ENCODE peak calls at places on chromosomes 11 and 22, in six cellular contexts. D, U, S, I, N and P are unnamed samples.

GRCh38 chr11:67357831-67358555 is 4.6 kb upstream of the POLD4 start:
- DNase-seq in D (no peak), U (no peak), S (no peak), I (no peak), N (no peak), P (no peak)

GRCh38 chr22:35531695-35532094 is 8.9 kb upstream of the RASD2 start:
- DNase-seq in D (no peak), U (no peak), S (no peak), I (no peak), N (no peak), P (no peak)

GRCh38 chr11:69605737-69606526 is 35.0 kb upstream of the CCND1 start:
- DNase-seq in D (no peak), U (no peak), S (no peak), I (no peak), N (peak; percentile 21), P (no peak)

GRCh38 chr22:19720999-19721485 is 2.3 kb upstream of the GP1BB start:
- DNase-seq in D (no peak), U (no peak), S (no peak), I (no peak), N (no peak), P (no peak)

GRCh38 chr11:73192272-73192671 is 25.8 kb upstream of the P2RY2 start:
- DNase-seq in D (no peak), U (no peak), S (no peak), I (no peak), N (no peak), P (no peak)

GRCh38 chr11:33725496-33725895 is 10.7 kb downstream of the CD59 start:
- DNase-seq in D (no peak), U (no peak), S (no peak), I (no peak), N (no peak), P (no peak)

GRCh38 chr11:34757026-34757451 is 136.1 kb downstream of the EHF start:
- DNase-seq in D (no peak), U (no peak), S (no peak), I (no peak), N (no peak), P (no peak)

GRCh38 chr11:499201-500076 is 7.6 kb downstream of the RNH1 start:
- DNase-seq in D (no peak), U (no peak), S (no peak), I (no peak), N (no peak), P (no peak)

GRCh38 chr11:130562549-130562948 is 114.1 kb downstream of the ADAMTS15 start:
- DNase-seq in D (no peak), U (no peak), S (no peak), I (no peak), N (no peak), P (no peak)

GRCh38 chr11:29009426-29009825 is 901.2 kb downstream of the METTL15 start:
- DNase-seq in D (no peak), U (no peak), S (no peak), I (no peak), N (no peak), P (no peak)

GRCh38 chr11:63680842-63681207 is 475 bp upstream of the RTN3 start:
- DNase-seq in D (no peak), U (no peak), S (peak; percentile 41), I (no peak), N (no peak), P (no peak)

GRCh38 chr22:50525991-50526848 is 822 bp upstream of the SCO2 start:
- DNase-seq in D (no peak), U (no peak), S (peak; percentile 73), I (peak; percentile 85), N (peak; percentile 44), P (peak; percentile 84)

GRCh38 chr11:85898456-85898855 is 43.3 kb downstream of the CCDC83 start:
- DNase-seq in D (no peak), U (no peak), S (no peak), I (no peak), N (no peak), P (no peak)

GRCh38 chr11:85896871-85897270 is 41.7 kb downstream of the CCDC83 start:
- DNase-seq in D (no peak), U (no peak), S (no peak), I (no peak), N (no peak), P (no peak)

GRCh38 chr11:85903406-85903805 is 48.2 kb downstream of the CCDC83 start:
- DNase-seq in D (no peak), U (no peak), S (no peak), I (no peak), N (no peak), P (no peak)

GRCh38 chr11:85903811-85904210 is 48.6 kb downstream of the CCDC83 start:
- DNase-seq in D (no peak), U (no peak), S (no peak), I (no peak), N (no peak), P (no peak)

DNA sequence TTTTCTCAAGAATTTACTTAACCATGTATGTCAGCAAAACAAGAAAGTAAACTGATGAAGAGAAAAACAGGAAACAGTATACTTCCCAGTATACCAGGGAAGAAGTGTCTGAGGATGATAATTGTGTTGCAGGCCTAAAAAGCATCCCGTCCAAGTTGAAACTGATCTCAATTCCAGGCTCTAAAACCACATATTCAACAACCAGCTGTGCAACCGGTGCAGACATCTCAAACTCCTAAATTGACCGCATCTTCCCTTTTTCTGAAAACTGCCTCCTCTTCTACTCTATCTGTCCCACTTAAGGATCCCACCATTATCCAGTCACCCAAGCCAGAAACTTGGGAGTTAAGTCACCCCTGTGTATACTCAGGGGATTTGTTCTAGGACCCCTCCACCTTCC is 47.2 kb downstream of the CCDC83 start:
- DNase-seq in D (no peak), U (no peak), S (no peak), I (no peak), N (no peak), P (no peak)
- TF ChIP-seq POLR2AphosphoS5 in D (no peak), U (no peak), S (no peak), I (no peak), N (no peak), P (no peak)

GRCh38 chr11:24198458-24198857 is 298.4 kb upstream of the LUZP2 start:
- DNase-seq in D (no peak), U (no peak), S (peak; percentile 1), I (no peak), N (no peak), P (no peak)
- TF ChIP-seq TAF1 in D (no peak), U (no peak), S (no peak), I (no peak), N (no peak), P (no peak)

DNA sequence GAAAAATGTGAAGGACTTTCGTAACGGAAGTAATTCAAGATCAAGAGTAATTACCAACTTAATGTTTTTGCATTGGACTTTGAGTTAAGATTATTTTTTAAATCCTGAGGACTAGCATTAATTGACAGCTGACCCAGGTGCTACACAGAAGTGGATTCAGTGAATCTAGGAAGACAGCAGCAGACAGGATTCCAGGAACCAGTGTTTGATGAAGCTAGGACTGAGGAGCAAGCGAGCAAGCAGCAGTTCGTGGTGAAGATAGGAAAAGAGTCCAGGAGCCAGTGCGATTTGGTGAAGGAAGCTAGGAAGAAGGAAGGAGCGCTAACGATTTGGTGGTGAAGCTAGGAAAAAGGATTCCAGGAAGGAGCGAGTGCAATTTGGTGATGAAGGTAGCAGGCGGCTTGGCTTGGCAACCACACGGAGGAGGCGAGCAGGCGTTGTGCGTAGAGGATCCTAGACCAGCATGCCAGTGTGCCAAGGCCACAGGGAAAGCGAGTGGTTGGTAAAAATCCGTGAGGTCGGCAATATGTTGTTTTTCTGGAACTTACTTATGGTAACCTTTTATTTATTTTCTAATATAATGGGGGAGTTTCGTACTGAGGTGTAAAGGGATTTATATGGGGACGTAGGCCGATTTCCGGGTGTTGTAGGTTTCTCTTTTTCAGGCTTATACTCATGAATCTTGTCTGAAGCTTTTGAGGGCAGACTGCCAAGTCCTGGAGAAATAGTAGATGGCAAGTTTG is 1.6 kb downstream of the MALAT1 start:
- DNase-seq in D (no peak), U (no peak), S (peak; percentile 71), I (no peak), N (no peak), P (no peak)
- TF ChIP-seq POLR2A in D (peak; percentile 96), U (no peak), S (peak; percentile 99), I (peak; percentile 99), N (peak; percentile 63), P (peak; percentile 99)

DNA sequence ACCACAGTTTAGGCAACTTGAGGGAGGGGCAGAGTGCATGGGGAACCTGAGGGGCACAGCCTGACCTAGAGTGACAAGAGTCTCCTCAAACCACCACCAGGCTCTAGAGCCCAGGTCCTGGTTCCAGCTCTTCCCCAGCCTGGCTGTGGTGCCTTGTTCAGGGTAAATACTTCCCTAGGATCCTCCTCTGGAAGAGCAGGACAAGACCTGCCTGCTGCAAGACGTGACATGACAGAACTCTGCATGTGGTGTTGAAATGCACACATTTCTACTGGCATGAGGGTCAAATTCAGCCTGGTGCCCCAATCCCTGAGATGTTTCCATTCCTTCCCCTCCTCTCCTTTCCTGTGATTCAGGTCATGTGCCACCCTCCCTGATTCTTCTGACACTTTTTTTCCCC is 3.3 kb downstream of the SEC14L2 start:
- DNase-seq in D (no peak), U (no peak), S (no peak), I (no peak), N (no peak), P (no peak)
- TF ChIP-seq POLR2AphosphoS5 in D (no peak), U (no peak), S (no peak), I (no peak), N (no peak), P (no peak)

GRCh38 chr22:38071421-38072321 is 12.3 kb downstream of the SLC16A8 start:
- DNase-seq in D (no peak), U (no peak), S (no peak), I (no peak), N (no peak), P (no peak)

GRCh38 chr22:38068641-38069371 is 11.6 kb downstream of the PICK1 start:
- DNase-seq in D (no peak), U (no peak), S (no peak), I (no peak), N (no peak), P (no peak)

GRCh38 chr22:38067771-38068360 is 10.7 kb downstream of the PICK1 start:
- DNase-seq in D (no peak), U (no peak), S (no peak), I (no peak), N (no peak), P (no peak)

GRCh38 chr22:38070250-38070921 is 13.2 kb downstream of the PICK1 start:
- DNase-seq in D (no peak), U (no peak), S (no peak), I (no peak), N (no peak), P (no peak)

GRCh38 chr22:38069372-38070249 is 12.4 kb downstream of the PICK1 start:
- DNase-seq in D (no peak), U (no peak), S (peak; percentile 62), I (no peak), N (no peak), P (no peak)
- TF ChIP-seq TAF1 in D (no peak), U (no peak), S (no peak), I (no peak), N (no peak), P (no peak)